ENCODE peak calls at places on chromosomes 13 and 19, in eight cellular contexts. M is ovary, K is natural killer cell, I is HCT116, X is cardiac muscle cell, W is cardiac fibroblast, U is fibroblast of pulmonary artery, E is esophagus squamous epithelium. D is an unnamed sample.

GRCh38 chr19:14090509-14091085 is at the start of gene SAMD1:
- DNase-seq in U (peak), I (peak), K (peak), W (peak), X (peak), E (peak), M (peak), D (peak)

GRCh38 chr13:106594986-106595385 is 27.0 kb upstream of the ARGLU1 start:
- DNase-seq in E (no peak), W (no peak), M (no peak), U (no peak), I (no peak), K (no peak), X (no peak), D (no peak)

GRCh38 chr13:99218969-99219368 is 18.3 kb downstream of the UBAC2 start:
- DNase-seq in E (no peak), I (no peak), W (no peak), M (no peak), X (no peak), U (no peak), K (peak), D (no peak)

GRCh38 chr19:412356-413355 is 3.7 kb upstream of the C2CD4C start:
- DNase-seq in I (no peak), U (no peak), M (no peak), X (no peak), E (no peak), W (no peak), K (no peak), D (no peak)

GRCh38 chr19:22545751-22546150 is 88.4 kb upstream of the ZNF492 start:
- DNase-seq in K (no peak), M (peak), X (no peak), I (peak), U (peak), E (no peak), W (no peak), D (no peak)

GRCh38 chr13:19759669-19760068 is 23.1 kb downstream of the PSPC1 start:
- DNase-seq in I (no peak), X (no peak), M (no peak), E (no peak), U (no peak), K (no peak), W (no peak), D (no peak)

GRCh38 chr19:55652311-55653078 is 2.3 kb upstream of the U2AF2 start:
- DNase-seq in W (no peak), U (no peak), E (no peak), X (no peak), K (no peak), M (peak), I (no peak), D (no peak)

GRCh38 chr19:32058131-32058530 is 287.3 kb upstream of the ZNF507 start:
- DNase-seq in U (no peak), W (no peak), X (no peak), K (no peak), I (no peak), E (no peak), M (no peak), D (no peak)

GRCh38 chr19:41335467-41335866 is 18.3 kb downstream of the TGFB1 start:
- DNase-seq in U (no peak), X (no peak), W (no peak), I (no peak), M (no peak), E (no peak), K (no peak), D (no peak)

GRCh38 chr19:42023121-42023942 is 29.3 kb upstream of the ATP1A3 start:
- DNase-seq in X (peak), K (no peak), M (no peak), W (peak), U (peak), I (peak), E (no peak), D (no peak)

GRCh38 chr19:1465191-1466016 is 13.6 kb downstream of the C19orf25 start:
- DNase-seq in U (no peak), M (no peak), I (no peak), W (peak), X (peak), K (no peak), E (no peak), D (no peak)

GRCh38 chr13:105220063-105220462 is 1315.4 kb downstream of the EFNB2 start:
- DNase-seq in M (no peak), W (no peak), U (peak), E (no peak), K (no peak), I (no peak), X (no peak), D (no peak)

GRCh38 chr13:48233886-48234488 is 981 bp downstream of the ITM2B start:
- DNase-seq in W (peak), E (no peak), U (peak), I (no peak), K (no peak), X (no peak), M (peak), D (no peak)

GRCh38 chr13:94009696-94010095 is 469.8 kb downstream of the DCT start:
- DNase-seq in W (peak), I (no peak), E (no peak), X (no peak), M (no peak), K (no peak), U (peak), D (no peak)

GRCh38 chr13:98976338-98976737 is 1.5 kb downstream of the DOCK9 start:
- DNase-seq in I (no peak), E (no peak), K (no peak), W (peak), X (no peak), M (no peak), U (peak), D (no peak)

GRCh38 chr19:16420781-16421386 is 50.9 kb downstream of the EPS15L1 start:
- DNase-seq in E (no peak), M (no peak), U (no peak), X (peak), W (peak), I (no peak), K (no peak), D (no peak)

GRCh38 chr19:40798997-40799557 is at the start of gene EGLN2:
- DNase-seq in X (no peak), E (no peak), I (no peak), K (no peak), W (no peak), U (no peak), M (no peak), D (peak)

GRCh38 chr19:16325161-16325527 is 518 bp downstream of the KLF2 start:
- DNase-seq in U (no peak), W (no peak), M (peak), I (no peak), E (no peak), X (peak), K (peak), D (peak)

GRCh38 chr19:15240539-15240938 is 8.3 kb upstream of the EPHX3 start:
- DNase-seq in E (no peak), X (no peak), I (no peak), M (no peak), W (no peak), U (no peak), K (no peak), D (no peak)

GRCh38 chr19:1259206-1259872 is 9.8 kb upstream of the CIRBP start:
- DNase-seq in M (peak), K (peak), X (no peak), E (no peak), U (peak), I (no peak), W (peak), D (peak)

GRCh38 chr19:291561-292280 is 518 bp upstream of the PLPP2 start:
- DNase-seq in I (no peak), E (no peak), K (no peak), U (no peak), X (no peak), W (no peak), M (no peak), D (no peak)

GRCh38 chr13:73778242-73778864 is 355.9 kb downstream of the KLF12 start:
- DNase-seq in U (no peak), K (no peak), X (no peak), W (no peak), M (no peak), E (no peak), I (no peak), D (no peak)

GRCh38 chr19:32421589-32422361 is 16.2 kb downstream of the DPY19L3 start:
- DNase-seq in M (no peak), W (peak), U (peak), X (no peak), E (no peak), K (no peak), I (no peak), D (no peak)

GRCh38 chr13:105037064-105037463 is 1498.4 kb downstream of the EFNB2 start:
- DNase-seq in K (no peak), W (no peak), I (no peak), E (no peak), M (no peak), X (no peak), U (no peak), D (no peak)

GRCh38 chr13:28603033-28603664 is 55.8 kb upstream of the POMP start:
- DNase-seq in E (no peak), K (no peak), W (no peak), M (no peak), X (no peak), I (no peak), U (no peak), D (no peak)

GRCh38 chr19:17836530-17836929 is 11.3 kb downstream of the JAK3 start:
- DNase-seq in M (no peak), X (no peak), U (no peak), K (no peak), E (no peak), W (no peak), I (no peak), D (no peak)

GRCh38 chr13:40217675-40218074 is 448.8 kb downstream of the FOXO1 start:
- DNase-seq in I (no peak), K (no peak), M (no peak), W (no peak), X (no peak), U (no peak), E (no peak), D (no peak)

GRCh38 chr19:51887522-51888498 is at the start of gene ZNF577:
- DNase-seq in U (peak), E (peak), K (peak), M (peak), X (peak), I (no peak), W (peak), D (peak)

GRCh38 chr13:50917572-50917971 is 8.0 kb downstream of the RNASEH2B start:
- DNase-seq in K (no peak), X (peak), E (no peak), I (no peak), U (no peak), W (no peak), M (no peak), D (no peak)

GRCh38 chr13:50914848-50915247 is 5.3 kb downstream of the RNASEH2B start:
- DNase-seq in E (no peak), W (no peak), I (no peak), K (no peak), M (no peak), X (no peak), U (peak), D (no peak)

GRCh38 chr13:50916701-50917184 is 7.2 kb downstream of the RNASEH2B start:
- DNase-seq in E (no peak), W (no peak), M (no peak), I (no peak), U (no peak), X (no peak), K (no peak), D (peak)

GRCh38 chr13:50914301-50914700 is 4.7 kb downstream of the RNASEH2B start:
- DNase-seq in K (no peak), E (no peak), I (no peak), W (no peak), X (no peak), U (no peak), M (no peak), D (no peak)

DNA sequence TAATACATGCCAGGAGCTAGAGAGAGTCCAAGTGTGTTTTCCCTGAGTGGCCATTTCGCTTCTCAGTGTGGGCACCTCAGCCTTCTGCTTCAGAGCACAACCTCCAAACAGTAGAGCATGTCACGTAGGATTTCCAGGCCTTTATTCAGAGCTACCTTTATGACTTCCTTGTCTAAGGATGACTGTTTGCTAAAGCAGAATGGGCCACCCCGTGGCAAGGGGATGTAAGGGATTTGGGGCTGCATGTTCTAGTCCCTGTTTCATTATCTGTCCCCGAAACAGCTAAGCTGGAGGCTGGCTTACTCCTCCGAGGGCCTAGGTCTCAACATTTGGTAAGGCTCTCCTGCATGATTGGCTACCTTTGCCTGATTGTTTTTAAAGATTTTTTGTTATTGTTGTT is 6.0 kb downstream of the RNASEH2B start:
- DNase-seq in K (no peak), X (no peak), M (no peak), U (no peak), I (no peak), E (no peak), W (no peak), D (no peak)
- TF ChIP-seq CTCF in K (no peak), X (no peak), M (no peak), U (no peak), I (no peak), E (no peak), W (no peak), D (no peak)

DNA sequence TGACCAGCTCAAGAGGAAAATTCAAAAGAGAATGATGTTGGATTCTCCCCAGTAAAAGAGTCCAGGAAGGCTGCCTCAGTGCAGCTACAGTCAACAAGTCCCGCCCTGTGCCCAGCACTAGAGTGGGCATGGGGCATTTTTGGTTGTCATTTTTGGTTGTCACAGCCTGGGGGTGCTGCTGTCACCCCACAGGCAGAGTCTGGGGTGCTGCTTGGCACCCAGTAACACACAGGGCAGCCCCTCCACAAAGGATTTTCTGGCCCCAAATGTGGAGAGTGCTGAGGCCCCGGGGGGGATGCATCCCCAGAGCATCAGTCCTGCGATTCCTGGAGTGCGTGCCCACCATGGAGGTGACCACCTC is 28.2 kb upstream of the TMEM255B start:
- DNase-seq in X (no peak), M (no peak), I (no peak), W (no peak), U (no peak), K (no peak), E (no peak), D (no peak)
- TF ChIP-seq CTCF in X (no peak), M (no peak), I (no peak), W (no peak), U (no peak), K (no peak), E (no peak), D (no peak)

DNA sequence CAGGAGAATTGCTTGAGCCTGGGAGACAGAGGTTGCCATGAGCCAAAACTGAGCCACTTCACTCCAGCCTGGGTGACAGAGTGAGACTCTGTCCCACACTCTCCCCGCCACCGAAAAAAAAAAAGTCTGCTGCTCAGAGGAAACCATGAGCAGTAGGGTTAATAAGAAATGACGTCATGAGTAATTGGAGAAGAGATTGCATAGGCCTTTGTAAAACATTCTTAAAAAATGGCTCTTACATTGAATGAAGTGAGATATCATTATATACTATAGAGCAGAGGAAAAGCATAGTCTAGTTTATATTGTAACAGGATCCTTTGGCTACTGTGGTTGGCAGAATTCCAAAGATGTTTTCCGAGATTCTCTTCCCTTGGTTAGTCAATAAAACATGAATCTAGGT is 228.2 kb downstream of the PCDH20 start:
- DNase-seq in W (no peak), K (no peak), U (no peak), E (no peak), M (no peak), X (no peak), I (no peak), D (no peak)
- TF ChIP-seq CTCF in W (no peak), K (no peak), U (no peak), E (no peak), M (no peak), X (no peak), I (no peak), D (no peak)

GRCh38 chr19:7459773-7460172 is 29.1 kb downstream of the PEX11G start:
- DNase-seq in I (no peak), U (no peak), E (no peak), X (no peak), K (no peak), M (no peak), W (no peak), D (no peak)
- TF ChIP-seq CTCF in I (no peak), U (no peak), E (no peak), X (no peak), K (no peak), M (no peak), W (no peak), D (no peak)

DNA sequence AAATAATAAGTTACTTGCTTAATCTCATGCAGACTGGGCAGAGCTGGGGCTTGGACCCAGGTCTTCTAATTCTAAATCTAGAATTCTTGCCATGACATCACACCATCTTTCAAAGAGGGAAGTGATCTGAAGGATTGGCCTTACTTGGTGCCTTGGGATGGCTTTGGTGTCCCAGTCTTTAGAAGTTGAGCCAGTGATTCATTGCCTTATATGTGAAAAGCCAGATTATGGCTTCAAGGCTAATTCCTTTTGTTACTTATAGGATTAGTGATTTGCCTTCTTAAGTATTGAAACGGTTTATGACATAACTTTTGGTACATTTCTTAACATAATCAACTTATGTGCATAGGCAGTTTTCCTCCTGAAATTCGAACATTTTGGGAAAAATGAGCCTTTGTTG is 14.9 kb downstream of the COG3 start:
- DNase-seq in W (no peak), U (no peak), I (no peak), X (no peak), E (no peak), M (no peak), K (no peak), D (no peak)
- TF ChIP-seq CTCF in W (no peak), U (no peak), I (no peak), X (no peak), E (no peak), M (no peak), K (no peak), D (no peak)

GRCh38 chr13:24922390-24923304 is 158.7 kb downstream of the RNF17 start:
- DNase-seq in W (peak), X (peak), K (peak), E (peak), U (peak), I (peak), M (peak), D (peak)
- TF ChIP-seq CTCF in W (no peak), X (no peak), K (no peak), E (peak), U (no peak), I (no peak), M (no peak), D (no peak)

DNA sequence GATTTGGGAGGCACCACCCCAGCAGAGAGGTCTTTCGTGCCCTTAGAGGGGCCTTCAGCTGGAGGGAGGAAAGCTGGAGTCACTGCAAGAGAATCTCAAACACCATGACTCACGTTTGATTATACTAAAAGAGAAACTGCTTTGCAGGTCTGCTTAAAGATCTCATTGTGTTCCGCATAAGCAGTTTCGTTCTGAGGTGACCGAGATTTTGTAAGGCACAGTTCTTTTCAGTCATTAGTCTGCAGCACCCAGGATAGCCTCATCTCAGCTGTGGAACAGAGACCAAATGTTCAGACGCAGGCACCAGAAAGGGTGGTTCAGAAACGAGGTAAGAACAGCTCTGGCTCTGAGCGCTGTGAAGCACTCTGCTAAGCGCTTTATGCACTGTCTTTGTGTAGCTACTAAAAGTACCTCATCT is 71.2 kb upstream of the GTF3A start:
- DNase-seq in M (no peak), U (peak), W (peak), X (no peak), E (no peak), K (no peak), I (no peak), D (no peak)
- TF ChIP-seq CTCF in M (no peak), U (no peak), W (no peak), X (no peak), E (no peak), K (no peak), I (no peak), D (no peak)

GRCh38 chr19:6556043-6556449 is 25.2 kb downstream of the TNFSF9 start:
- DNase-seq in U (no peak), W (no peak), K (no peak), I (no peak), E (no peak), X (no peak), M (no peak), D (no peak)

GRCh38 chr19:6551091-6551490 is 20.3 kb downstream of the TNFSF9 start:
- DNase-seq in X (no peak), M (no peak), W (no peak), U (no peak), I (no peak), K (no peak), E (no peak), D (no peak)

GRCh38 chr19:6556480-6556879 is 25.7 kb downstream of the TNFSF9 start:
- DNase-seq in E (no peak), K (no peak), X (no peak), U (peak), W (peak), I (no peak), M (no peak), D (no peak)

GRCh38 chr19:6551607-6552450 is 21.0 kb downstream of the TNFSF9 start:
- DNase-seq in I (no peak), E (no peak), U (no peak), W (no peak), K (peak), X (peak), M (no peak), D (peak)
- TF ChIP-seq CTCF in I (peak), E (peak), U (no peak), W (peak), K (no peak), X (peak), M (no peak), D (no peak)

GRCh38 chr19:50162988-50163387 is at the start of gene IZUMO2:
- DNase-seq in E (no peak), M (no peak), X (no peak), K (no peak), U (no peak), I (no peak), W (no peak), D (no peak)
- TF ChIP-seq CTCF in E (no peak), M (no peak), X (no peak), K (no peak), U (no peak), I (no peak), W (no peak), D (no peak)

D was measured in activated B cell treated with CpG ODN at 0.5 μM for 24 hours.